ENCODE peak calls at places on chromosome 13, in nine cellular contexts. One of them, this sample, is unnamed.

GRCh38 chr13:39527961-39528720 is 74.9 kb downstream of the LHFPL6 start:
- DNase-seq in tibial nerve: no peak
- DNase-seq in left ventricle myocardium inferior: no peak
- DNase-seq in dorsolateral prefrontal cortex: no peak
- DNase-seq in AG04450: peak; percentile 85
- DNase-seq in cardiac fibroblast: peak; percentile 96
- DNase-seq in fibroblast of the aortic adventitia: peak; percentile 93
- DNase-seq in ovary: no peak
- DNase-seq in lower lobe of right lung: no peak
- DNase-seq in this sample: no peak

GRCh38 chr13:26759907-26760834 is at the start of gene GPR12:
- DNase-seq in tibial nerve: no peak
- DNase-seq in left ventricle myocardium inferior: no peak
- DNase-seq in dorsolateral prefrontal cortex: no peak
- DNase-seq in AG04450: no peak
- DNase-seq in cardiac fibroblast: peak; percentile 11
- DNase-seq in fibroblast of the aortic adventitia: peak; percentile 11
- DNase-seq in ovary: no peak
- DNase-seq in lower lobe of right lung: no peak
- DNase-seq in this sample: no peak

GRCh38 chr13:37429976-37430375 is 168.6 kb downstream of the POSTN start:
- DNase-seq in tibial nerve: no peak
- DNase-seq in left ventricle myocardium inferior: no peak
- DNase-seq in dorsolateral prefrontal cortex: no peak
- DNase-seq in AG04450: peak; percentile 83
- DNase-seq in cardiac fibroblast: peak; percentile 91
- DNase-seq in fibroblast of the aortic adventitia: peak; percentile 87
- DNase-seq in ovary: no peak
- DNase-seq in lower lobe of right lung: no peak
- DNase-seq in this sample: no peak

GRCh38 chr13:39417643-39418042 is 185.3 kb downstream of the LHFPL6 start:
- DNase-seq in tibial nerve: no peak
- DNase-seq in left ventricle myocardium inferior: no peak
- DNase-seq in dorsolateral prefrontal cortex: no peak
- DNase-seq in AG04450: no peak
- DNase-seq in cardiac fibroblast: peak; percentile 84
- DNase-seq in fibroblast of the aortic adventitia: peak; percentile 57
- DNase-seq in ovary: no peak
- DNase-seq in lower lobe of right lung: no peak
- DNase-seq in this sample: no peak

GRCh38 chr13:93900735-93901134 is 578.7 kb downstream of the DCT start:
- DNase-seq in tibial nerve: no peak
- DNase-seq in left ventricle myocardium inferior: no peak
- DNase-seq in dorsolateral prefrontal cortex: no peak
- DNase-seq in AG04450: no peak
- DNase-seq in cardiac fibroblast: peak; percentile 46
- DNase-seq in fibroblast of the aortic adventitia: peak; percentile 41
- DNase-seq in ovary: no peak
- DNase-seq in lower lobe of right lung: no peak
- DNase-seq in this sample: no peak

GRCh38 chr13:50320297-50320862 is 305.1 kb downstream of the KCNRG start:
- DNase-seq in tibial nerve: no peak
- DNase-seq in left ventricle myocardium inferior: no peak
- DNase-seq in dorsolateral prefrontal cortex: no peak
- DNase-seq in AG04450: peak; percentile 4
- DNase-seq in cardiac fibroblast: peak; percentile 67
- DNase-seq in fibroblast of the aortic adventitia: peak; percentile 62
- DNase-seq in ovary: no peak
- DNase-seq in lower lobe of right lung: no peak
- DNase-seq in this sample: peak; percentile 87

GRCh38 chr13:48400820-48401219 is 12.1 kb downstream of the LPAR6 start:
- DNase-seq in tibial nerve: no peak
- DNase-seq in left ventricle myocardium inferior: no peak
- DNase-seq in dorsolateral prefrontal cortex: no peak
- DNase-seq in AG04450: no peak
- DNase-seq in cardiac fibroblast: peak; percentile 86
- DNase-seq in fibroblast of the aortic adventitia: peak; percentile 82
- DNase-seq in ovary: no peak
- DNase-seq in lower lobe of right lung: no peak
- DNase-seq in this sample: no peak

GRCh38 chr13:105778196-105778595 is 757.3 kb downstream of the EFNB2 start:
- DNase-seq in tibial nerve: no peak
- DNase-seq in left ventricle myocardium inferior: no peak
- DNase-seq in dorsolateral prefrontal cortex: no peak
- DNase-seq in AG04450: no peak
- DNase-seq in cardiac fibroblast: peak; percentile 16
- DNase-seq in fibroblast of the aortic adventitia: no peak
- DNase-seq in ovary: no peak
- DNase-seq in lower lobe of right lung: no peak
- DNase-seq in this sample: no peak

GRCh38 chr13:26707122-26708006 is 53.2 kb downstream of the GPR12 start:
- DNase-seq in tibial nerve: peak; percentile 24
- DNase-seq in left ventricle myocardium inferior: no peak
- DNase-seq in dorsolateral prefrontal cortex: no peak
- DNase-seq in AG04450: peak; percentile 7
- DNase-seq in cardiac fibroblast: peak; percentile 73
- DNase-seq in fibroblast of the aortic adventitia: peak; percentile 64
- DNase-seq in ovary: no peak
- DNase-seq in lower lobe of right lung: no peak
- DNase-seq in this sample: peak; percentile 39

GRCh38 chr13:93259527-93260080 is 33.0 kb downstream of the GPC6 start:
- DNase-seq in tibial nerve: no peak
- DNase-seq in left ventricle myocardium inferior: no peak
- DNase-seq in dorsolateral prefrontal cortex: no peak
- DNase-seq in AG04450: no peak
- DNase-seq in cardiac fibroblast: no peak
- DNase-seq in fibroblast of the aortic adventitia: no peak
- DNase-seq in ovary: no peak
- DNase-seq in lower lobe of right lung: no peak
- DNase-seq in this sample: no peak

GRCh38 chr13:102203718-102204117 is 198.1 kb downstream of the FGF14 start:
- DNase-seq in tibial nerve: no peak
- DNase-seq in left ventricle myocardium inferior: no peak
- DNase-seq in dorsolateral prefrontal cortex: no peak
- DNase-seq in AG04450: no peak
- DNase-seq in cardiac fibroblast: no peak
- DNase-seq in fibroblast of the aortic adventitia: no peak
- DNase-seq in ovary: no peak
- DNase-seq in lower lobe of right lung: no peak
- DNase-seq in this sample: no peak

GRCh38 chr13:57636811-57637210 is 5.3 kb downstream of the PCDH17 start:
- DNase-seq in tibial nerve: no peak
- DNase-seq in left ventricle myocardium inferior: no peak
- DNase-seq in dorsolateral prefrontal cortex: no peak
- DNase-seq in AG04450: no peak
- DNase-seq in cardiac fibroblast: no peak
- DNase-seq in fibroblast of the aortic adventitia: no peak
- DNase-seq in ovary: no peak
- DNase-seq in lower lobe of right lung: no peak
- DNase-seq in this sample: no peak

GRCh38 chr13:48679941-48680630 is 26.4 kb downstream of the CYSLTR2 start:
- DNase-seq in tibial nerve: no peak
- DNase-seq in left ventricle myocardium inferior: no peak
- DNase-seq in dorsolateral prefrontal cortex: no peak
- DNase-seq in AG04450: no peak
- DNase-seq in cardiac fibroblast: no peak
- DNase-seq in fibroblast of the aortic adventitia: no peak
- DNase-seq in ovary: no peak
- DNase-seq in lower lobe of right lung: no peak
- DNase-seq in this sample: no peak

GRCh38 chr13:48904668-48905290 is 70.9 kb upstream of the FNDC3A start:
- DNase-seq in tibial nerve: no peak
- DNase-seq in left ventricle myocardium inferior: no peak
- DNase-seq in dorsolateral prefrontal cortex: no peak
- DNase-seq in AG04450: no peak
- DNase-seq in cardiac fibroblast: no peak
- DNase-seq in fibroblast of the aortic adventitia: no peak
- DNase-seq in ovary: no peak
- DNase-seq in lower lobe of right lung: no peak
- DNase-seq in this sample: no peak

GRCh38 chr13:27839809-27840467 is 47.7 kb downstream of the GSX1 start:
- DNase-seq in tibial nerve: no peak
- DNase-seq in left ventricle myocardium inferior: no peak
- DNase-seq in dorsolateral prefrontal cortex: no peak
- DNase-seq in AG04450: no peak
- DNase-seq in cardiac fibroblast: no peak
- DNase-seq in fibroblast of the aortic adventitia: peak; percentile 18
- DNase-seq in ovary: no peak
- DNase-seq in lower lobe of right lung: no peak
- DNase-seq in this sample: no peak

GRCh38 chr13:82356667-82357066 is 1525.6 kb downstream of the SLITRK1 start:
- DNase-seq in tibial nerve: no peak
- DNase-seq in left ventricle myocardium inferior: no peak
- DNase-seq in dorsolateral prefrontal cortex: no peak
- DNase-seq in AG04450: no peak
- DNase-seq in cardiac fibroblast: no peak
- DNase-seq in fibroblast of the aortic adventitia: peak; percentile 20
- DNase-seq in ovary: no peak
- DNase-seq in lower lobe of right lung: no peak
- DNase-seq in this sample: no peak
- TF ChIP-seq CTCF in tibial nerve: no peak
- TF ChIP-seq CTCF in left ventricle myocardium inferior: no peak
- TF ChIP-seq CTCF in dorsolateral prefrontal cortex: no peak
- TF ChIP-seq CTCF in AG04450: no peak
- TF ChIP-seq CTCF in cardiac fibroblast: no peak
- TF ChIP-seq CTCF in fibroblast of the aortic adventitia: no peak
- TF ChIP-seq CTCF in ovary: no peak
- TF ChIP-seq CTCF in lower lobe of right lung: no peak
- TF ChIP-seq CTCF in this sample: peak; percentile 24

GRCh38 chr13:24308068-24308445 is 1.3 kb upstream of the C1QTNF9 start:
- DNase-seq in tibial nerve: no peak
- DNase-seq in left ventricle myocardium inferior: no peak
- DNase-seq in dorsolateral prefrontal cortex: no peak
- DNase-seq in AG04450: no peak
- DNase-seq in cardiac fibroblast: no peak
- DNase-seq in fibroblast of the aortic adventitia: no peak
- DNase-seq in ovary: no peak
- DNase-seq in lower lobe of right lung: no peak
- DNase-seq in this sample: no peak
- H3K4me3 ChIP-seq in tibial nerve: no peak overlapping the region
- H3K4me3 ChIP-seq in left ventricle myocardium inferior: peak overlapping the region; percentile 6
- H3K4me3 ChIP-seq in dorsolateral prefrontal cortex: no peak overlapping the region
- H3K4me3 ChIP-seq in AG04450: no peak overlapping the region
- H3K4me3 ChIP-seq in cardiac fibroblast: no peak overlapping the region
- H3K4me3 ChIP-seq in fibroblast of the aortic adventitia: no peak overlapping the region
- H3K4me3 ChIP-seq in ovary: no peak overlapping the region
- H3K4me3 ChIP-seq in lower lobe of right lung: no peak overlapping the region
- H3K4me3 ChIP-seq in this sample: no peak overlapping the region

GRCh38 chr13:24682353-24682752 is 2.1 kb downstream of the ATP12A start:
- DNase-seq in tibial nerve: no peak
- DNase-seq in left ventricle myocardium inferior: no peak
- DNase-seq in dorsolateral prefrontal cortex: no peak
- DNase-seq in AG04450: no peak
- DNase-seq in cardiac fibroblast: no peak
- DNase-seq in fibroblast of the aortic adventitia: no peak
- DNase-seq in ovary: no peak
- DNase-seq in lower lobe of right lung: no peak
- DNase-seq in this sample: no peak

GRCh38 chr13:24680921-24681585 is 845 bp downstream of the ATP12A start:
- DNase-seq in tibial nerve: no peak
- DNase-seq in left ventricle myocardium inferior: no peak
- DNase-seq in dorsolateral prefrontal cortex: no peak
- DNase-seq in AG04450: no peak
- DNase-seq in cardiac fibroblast: no peak
- DNase-seq in fibroblast of the aortic adventitia: no peak
- DNase-seq in ovary: no peak
- DNase-seq in lower lobe of right lung: no peak
- DNase-seq in this sample: no peak

GRCh38 chr13:24679686-24680085 is 522 bp upstream of the ATP12A start:
- DNase-seq in tibial nerve: no peak
- DNase-seq in left ventricle myocardium inferior: no peak
- DNase-seq in dorsolateral prefrontal cortex: no peak
- DNase-seq in AG04450: no peak
- DNase-seq in cardiac fibroblast: no peak
- DNase-seq in fibroblast of the aortic adventitia: no peak
- DNase-seq in ovary: no peak
- DNase-seq in lower lobe of right lung: no peak
- DNase-seq in this sample: no peak

GRCh38 chr13:24681930-24682329 is 1.7 kb downstream of the ATP12A start:
- DNase-seq in tibial nerve: no peak
- DNase-seq in left ventricle myocardium inferior: no peak
- DNase-seq in dorsolateral prefrontal cortex: no peak
- DNase-seq in AG04450: no peak
- DNase-seq in cardiac fibroblast: no peak
- DNase-seq in fibroblast of the aortic adventitia: no peak
- DNase-seq in ovary: no peak
- DNase-seq in lower lobe of right lung: no peak
- DNase-seq in this sample: no peak

DNA sequence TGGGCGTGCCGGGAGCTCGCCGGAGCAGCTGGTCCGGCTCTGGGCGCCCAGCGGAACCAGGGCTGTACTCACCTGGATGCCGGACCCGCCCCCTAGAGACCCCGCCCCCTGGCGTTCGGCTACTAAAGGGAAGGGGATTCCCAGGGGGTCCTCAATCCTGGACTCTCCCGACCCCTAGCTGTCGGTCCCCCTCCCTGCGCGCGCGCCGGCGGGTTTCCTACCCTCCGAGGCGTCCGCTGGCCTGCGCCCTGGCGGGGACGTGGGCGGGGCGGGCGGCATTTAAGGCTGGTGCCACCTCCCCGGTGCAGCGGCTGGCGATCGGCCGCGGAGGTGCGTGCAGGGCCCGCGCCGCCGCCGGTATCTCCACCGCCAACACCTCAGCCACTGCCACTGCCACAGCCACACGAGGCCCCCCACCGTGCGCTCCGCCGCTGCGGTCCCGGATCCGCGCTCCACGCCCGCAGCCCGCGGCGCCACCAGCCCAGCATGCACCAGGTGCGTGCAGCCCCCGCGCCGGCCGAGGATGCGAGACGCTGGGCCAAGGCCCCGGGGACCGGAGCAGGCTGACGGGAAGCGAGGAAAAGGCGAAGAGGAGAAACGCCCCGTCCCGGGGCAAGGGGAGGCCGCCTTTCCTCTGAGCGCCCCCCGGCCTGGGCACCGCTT is at the start of gene ATP12A:
- DNase-seq in tibial nerve: no peak
- DNase-seq in left ventricle myocardium inferior: no peak
- DNase-seq in dorsolateral prefrontal cortex: no peak
- DNase-seq in AG04450: no peak
- DNase-seq in cardiac fibroblast: no peak
- DNase-seq in fibroblast of the aortic adventitia: no peak
- DNase-seq in ovary: no peak
- DNase-seq in lower lobe of right lung: no peak
- DNase-seq in this sample: no peak
- TF ChIP-seq CTCF in tibial nerve: no peak
- TF ChIP-seq CTCF in left ventricle myocardium inferior: no peak
- TF ChIP-seq CTCF in dorsolateral prefrontal cortex: no peak
- TF ChIP-seq CTCF in AG04450: no peak
- TF ChIP-seq CTCF in cardiac fibroblast: no peak
- TF ChIP-seq CTCF in fibroblast of the aortic adventitia: no peak
- TF ChIP-seq CTCF in ovary: no peak
- TF ChIP-seq CTCF in lower lobe of right lung: no peak
- TF ChIP-seq CTCF in this sample: no peak

DNA sequence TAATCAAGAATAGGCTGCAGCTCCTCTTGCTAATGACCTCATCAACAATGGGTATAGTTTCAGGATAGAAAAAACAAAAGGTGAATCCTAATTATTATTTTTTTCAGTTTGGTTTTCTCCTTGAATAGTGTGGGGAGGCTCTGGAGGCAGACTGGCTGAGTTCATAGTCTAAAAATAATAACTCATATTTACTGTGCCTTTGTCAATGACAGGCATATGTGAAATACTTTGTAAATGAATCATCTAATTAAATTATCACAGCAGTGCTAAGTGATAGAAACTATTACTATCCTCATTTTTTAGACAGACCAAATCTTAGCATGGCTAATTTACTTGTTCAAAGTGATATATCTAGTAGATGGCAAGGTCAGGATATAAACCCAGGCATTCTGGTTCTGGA is 1261.0 kb upstream of the SLC10A2 start:
- DNase-seq in tibial nerve: no peak
- DNase-seq in left ventricle myocardium inferior: no peak
- DNase-seq in dorsolateral prefrontal cortex: no peak
- DNase-seq in AG04450: no peak
- DNase-seq in cardiac fibroblast: no peak
- DNase-seq in fibroblast of the aortic adventitia: no peak
- DNase-seq in ovary: no peak
- DNase-seq in lower lobe of right lung: no peak
- DNase-seq in this sample: no peak
- H3K4me3 ChIP-seq in tibial nerve: no peak overlapping the region
- H3K4me3 ChIP-seq in left ventricle myocardium inferior: no peak overlapping the region
- H3K4me3 ChIP-seq in dorsolateral prefrontal cortex: no peak overlapping the region
- H3K4me3 ChIP-seq in AG04450: no peak overlapping the region
- H3K4me3 ChIP-seq in cardiac fibroblast: no peak overlapping the region
- H3K4me3 ChIP-seq in fibroblast of the aortic adventitia: no peak overlapping the region
- H3K4me3 ChIP-seq in ovary: no peak overlapping the region
- H3K4me3 ChIP-seq in lower lobe of right lung: no peak overlapping the region
- H3K4me3 ChIP-seq in this sample: no peak overlapping the region

This sample was measured in LNCaP clone FGC.